ENCODE peak calls at places on chromosomes 4 and X, in four cellular contexts. R is HL-60, Q is K562, P is GM12878. V is an unnamed sample.

GRCh38 chr4:51850294-51850693 is 7.3 kb downstream of the DCUN1D4 start:
- DNase-seq in R (no peak), Q (no peak), P (no peak), V (no peak)

GRCh38 chr4:105679186-105679585 is 29.3 kb downstream of the INTS12 start:
- DNase-seq in R (no peak), Q (no peak), P (no peak), V (no peak)

GRCh38 chr4:3070709-3071500 is 3.4 kb downstream of the HTT-AS start:
- DNase-seq in R (no peak), Q (no peak), P (no peak), V (no peak)

GRCh38 chrX:130393451-130394074 is 8.1 kb upstream of the GPR119 start:
- DNase-seq in R (no peak), Q (peak; percentile 10), P (no peak), V (no peak)

GRCh38 chr4:94571301-94571700 is 119.6 kb downstream of the PDLIM5 start:
- DNase-seq in R (no peak), Q (no peak), P (no peak), V (no peak)

GRCh38 chr4:83731609-83732008 is 195.7 kb downstream of the GPAT3 start:
- DNase-seq in R (no peak), Q (no peak), P (no peak), V (no peak)

GRCh38 chr4:185470503-185471195 is 884 bp downstream of the CCDC110 start:
- DNase-seq in R (no peak), Q (peak; percentile 18), P (no peak), V (no peak)

GRCh38 chrX:136190038-136190437 is 42.7 kb downstream of the FHL1 start:
- DNase-seq in R (no peak), Q (no peak), P (no peak), V (no peak)

GRCh38 chr4:64774626-64775025 is 365.4 kb upstream of the TECRL start:
- DNase-seq in R (no peak), Q (no peak), P (no peak), V (no peak)

GRCh38 chr4:140004580-140005314 is 149.2 kb downstream of the MAML3 start:
- DNase-seq in R (no peak), Q (no peak), P (no peak), V (no peak)

GRCh38 chrX:149074429-149074828 is 430.7 kb downstream of the IDS start:
- DNase-seq in R (no peak), Q (no peak), P (peak; percentile 7), V (no peak)

GRCh38 chr4:47704693-47705325 is 133.1 kb downstream of the CORIN start:
- DNase-seq in R (no peak), Q (no peak), P (no peak), V (no peak)

GRCh38 chr4:105154576-105154975 is 7.9 kb downstream of the TET2 start:
- DNase-seq in R (no peak), Q (no peak), P (no peak), V (no peak)

GRCh38 chr4:93515208-93515607 is 313.3 kb upstream of the ATOH1 start:
- DNase-seq in R (no peak), Q (no peak), P (no peak), V (no peak)

DNA sequence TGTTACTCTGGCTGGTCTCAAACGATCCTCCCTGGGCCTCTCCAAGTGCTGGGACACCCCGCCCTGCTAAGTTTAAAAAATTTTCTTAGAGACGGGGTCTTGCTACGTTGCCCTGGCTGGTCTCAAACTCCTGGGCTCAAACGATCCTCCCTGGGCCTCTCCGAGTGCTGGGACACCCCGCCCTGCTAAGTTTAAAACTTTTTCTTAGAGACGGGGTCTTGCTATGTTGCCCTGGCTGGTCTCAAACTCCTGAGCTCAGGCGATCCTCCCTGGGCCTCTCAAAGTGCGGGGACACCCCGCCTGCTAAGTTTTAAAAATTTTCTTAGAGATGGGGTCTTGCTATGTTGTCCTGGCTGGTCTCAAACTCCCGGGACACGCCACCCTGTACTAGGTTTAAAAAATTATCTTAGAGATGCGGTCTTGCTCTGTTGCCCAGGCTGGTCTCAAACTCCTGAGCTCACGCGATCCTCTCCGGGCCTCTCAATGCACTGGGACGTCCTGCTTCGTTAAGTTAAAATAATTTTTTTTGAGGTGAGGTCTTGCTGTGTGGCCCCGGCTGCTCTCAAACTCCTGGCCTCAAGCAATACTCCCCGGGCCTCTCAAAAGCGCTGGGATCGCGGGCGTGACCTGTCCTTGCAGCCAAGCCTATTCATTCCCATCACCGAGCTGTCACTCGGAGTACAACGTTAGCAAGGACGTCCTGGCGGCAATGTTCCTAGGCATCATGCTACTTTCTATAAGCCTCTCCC is 1.1 kb downstream of the SLC25A6 start:
- DNase-seq in R (no peak), Q (no peak), P (no peak), V (no peak)
- TF ChIP-seq POLR2AphosphoS5 in R (no peak), Q (no peak), P (peak; percentile 5), V (no peak)

GRCh38 chr4:128688846-128689467 is 120.5 kb upstream of the JADE1 start:
- DNase-seq in R (no peak), Q (no peak), P (no peak), V (no peak)

GRCh38 chr4:128688025-128688721 is 121.3 kb upstream of the JADE1 start:
- DNase-seq in R (no peak), Q (no peak), P (no peak), V (no peak)

GRCh38 chr4:128684031-128684430 is 125.5 kb upstream of the JADE1 start:
- DNase-seq in R (no peak), Q (no peak), P (no peak), V (no peak)

GRCh38 chr4:128686032-128686465 is 123.5 kb upstream of the JADE1 start:
- DNase-seq in R (no peak), Q (no peak), P (no peak), V (no peak)

DNA sequence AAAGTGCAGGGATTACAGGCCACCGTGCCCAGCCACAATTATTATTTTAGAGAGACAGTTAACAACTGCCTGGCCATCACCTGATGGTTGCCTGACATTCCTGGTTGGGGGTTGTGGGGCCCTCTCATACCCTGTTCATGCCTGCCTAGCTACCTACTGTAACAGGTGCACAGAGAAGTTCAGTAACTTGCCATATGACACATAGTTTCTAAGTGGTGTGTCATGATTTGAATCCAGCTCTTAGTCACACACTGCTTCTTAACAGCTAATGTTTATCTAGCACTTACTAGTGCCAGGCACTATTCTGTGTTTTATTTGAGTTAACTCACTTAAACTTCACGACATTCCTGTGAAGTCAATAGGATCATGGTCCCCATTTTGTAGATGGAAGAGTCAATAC is 122.7 kb upstream of the JADE1 start:
- DNase-seq in R (no peak), Q (no peak), P (no peak), V (no peak)
- TF ChIP-seq SPI1 in R (no peak), Q (no peak), P (no peak), V (no peak)

GRCh38 chr4:174286870-174287269 is 3.2 kb downstream of the CEP44 start:
- DNase-seq in R (no peak), Q (no peak), P (no peak), V (no peak)

GRCh38 chr4:174281182-174281737 is 2.2 kb downstream of the FBXO8 start:
- DNase-seq in R (no peak), Q (no peak), P (no peak), V (no peak)

GRCh38 chr4:174282836-174283506 is 496 bp downstream of the FBXO8 start:
- DNase-seq in R (peak; percentile 90), Q (peak; percentile 82), P (peak; percentile 86), V (peak; percentile 47)

GRCh38 chr4:174284181-174284886 is 623 bp downstream of the CEP44 start:
- DNase-seq in R (no peak), Q (no peak), P (no peak), V (no peak)

GRCh38 chr4:174283507-174284180 is at the start of the genes CEP44 and FBXO8:
- DNase-seq in R (peak; percentile 40), Q (peak; percentile 50), P (peak; percentile 68), V (no peak)
- TF ChIP-seq POLR2AphosphoS5 in R (peak; percentile 88), Q (peak; percentile 73), P (peak; percentile 87), V (peak; percentile 63)

GRCh38 chrX:150408561-150408960 is 45.4 kb downstream of the MAMLD1 start:
- DNase-seq in R (no peak), Q (no peak), P (no peak), V (no peak)

GRCh38 chrX:150411656-150412055 is 48.5 kb downstream of the MAMLD1 start:
- DNase-seq in R (no peak), Q (no peak), P (no peak), V (no peak)

GRCh38 chrX:150409964-150410363 is 46.8 kb downstream of the MAMLD1 start:
- DNase-seq in R (no peak), Q (no peak), P (no peak), V (no peak)

GRCh38 chrX:150409486-150409885 is 46.4 kb downstream of the MAMLD1 start:
- DNase-seq in R (no peak), Q (no peak), P (no peak), V (no peak)

GRCh38 chrX:150410513-150410912 is 47.4 kb downstream of the MAMLD1 start:
- DNase-seq in R (no peak), Q (no peak), P (no peak), V (no peak)
- TF ChIP-seq SPI1 in R (no peak), Q (no peak), P (no peak), V (no peak)

GRCh38 chr4:7552466-7552865 is 117.7 kb upstream of the PSAPL1 start:
- DNase-seq in R (no peak), Q (no peak), P (no peak), V (no peak)

GRCh38 chr4:7556558-7556957 is 121.8 kb upstream of the PSAPL1 start:
- DNase-seq in R (no peak), Q (no peak), P (no peak), V (no peak)

GRCh38 chr4:7553280-7553679 is 118.5 kb upstream of the PSAPL1 start:
- DNase-seq in R (no peak), Q (no peak), P (no peak), V (no peak)

GRCh38 chr4:7557447-7557846 is 122.7 kb upstream of the PSAPL1 start:
- DNase-seq in R (no peak), Q (no peak), P (no peak), V (no peak)

GRCh38 chr4:7554885-7555284 is 120.2 kb upstream of the PSAPL1 start:
- DNase-seq in R (no peak), Q (no peak), P (no peak), V (no peak)
- TF ChIP-seq POLR2AphosphoS5 in R (no peak), Q (no peak), P (no peak), V (no peak)

DNA sequence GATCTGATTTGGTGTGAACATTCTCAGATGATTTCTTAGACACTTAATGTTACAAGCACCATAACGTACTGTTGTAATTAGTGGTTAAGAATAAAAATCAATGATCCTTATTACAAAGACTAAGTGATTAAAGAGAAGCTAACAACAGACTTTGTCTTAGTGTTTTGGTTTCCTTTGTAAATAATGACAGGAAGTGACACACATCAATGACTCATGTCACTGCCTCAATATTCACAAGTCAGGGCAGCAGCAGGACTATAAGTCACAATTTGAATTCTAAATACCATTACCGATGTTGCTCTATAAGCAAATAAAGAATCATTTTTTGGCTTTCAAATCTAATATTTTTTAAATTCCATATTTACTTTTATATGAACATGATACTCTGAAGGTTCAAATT is 115.8 kb upstream of the FAT4 start:
- DNase-seq in R (no peak), Q (no peak), P (no peak), V (no peak)
- TF ChIP-seq SPI1 in R (no peak), Q (no peak), P (no peak), V (no peak)

DNA sequence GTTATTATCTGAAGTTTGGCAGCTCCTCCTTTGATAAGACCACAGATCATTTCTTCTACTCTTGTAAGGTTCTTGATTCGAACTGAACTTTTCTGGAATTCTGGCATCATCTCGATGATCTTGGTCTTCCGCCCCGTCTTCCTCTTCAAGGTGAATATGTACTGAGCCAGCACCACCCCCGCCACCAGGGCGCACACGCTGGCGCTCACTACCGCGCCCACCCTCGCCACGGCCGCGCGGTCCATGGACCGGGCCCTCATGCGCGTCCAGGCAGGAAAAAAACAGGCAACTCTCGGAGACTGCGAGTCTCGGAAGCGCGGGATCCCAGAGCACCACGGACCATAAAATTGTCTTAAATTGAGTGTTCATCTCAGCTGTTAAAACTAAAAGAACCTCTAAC is 458.4 kb upstream of the NDST3 start:
- DNase-seq in R (no peak), Q (no peak), P (no peak), V (no peak)
- TF ChIP-seq POLR2AphosphoS5 in R (no peak), Q (no peak), P (no peak), V (no peak)